ENCODE peak calls at places on chromosomes 11 and 22, in nine cellular contexts. L is colonic mucosa; V is HCT116; Z is left lung; U is left ventricle myocardium inferior; G is thyroid gland; Y is caudate nucleus; F is A549; R is CD4-positive, alpha-beta T cell. W is an unnamed sample.

GRCh38 chr11:115222218-115222862 is 281.9 kb downstream of the CADM1 start:
- DNase-seq in L (no peak), V (no peak), Z (no peak), U (no peak), G (no peak), Y (no peak), F (peak; percentile 86), R (no peak), W (no peak)

GRCh38 chr22:33362702-33363101 is 304.5 kb upstream of the SYN3 start:
- DNase-seq in L (no peak), V (no peak), Z (no peak), U (no peak), G (no peak), Y (no peak), F (no peak), R (no peak), W (no peak)

GRCh38 chr11:58334708-58335107 is 24.2 kb downstream of the OR5B17 start:
- DNase-seq in L (no peak), V (peak; percentile 31), Z (no peak), U (no peak), G (no peak), Y (no peak), F (peak; percentile 2), R (no peak), W (no peak)

GRCh38 chr11:102727890-102728289 is 3.1 kb upstream of the MMP8 start:
- DNase-seq in L (no peak), V (no peak), Z (no peak), U (no peak), G (no peak), Y (no peak), F (no peak), R (no peak), W (no peak)

GRCh38 chr11:121134758-121135312 is 33.8 kb downstream of the TECTA start:
- DNase-seq in L (no peak), V (no peak), Z (no peak), U (peak; percentile 34), G (peak; percentile 29), Y (no peak), F (no peak), R (no peak), W (no peak)

GRCh38 chr11:116930177-116930576 is 92.8 kb upstream of the APOA1 start:
- DNase-seq in L (peak; percentile 26), V (no peak), Z (no peak), U (no peak), G (peak; percentile 20), Y (no peak), F (no peak), R (peak; percentile 25), W (no peak)

GRCh38 chr11:2914475-2915195 is 14.6 kb downstream of the PHLDA2 start:
- DNase-seq in L (no peak), V (no peak), Z (peak; percentile 85), U (peak; percentile 76), G (peak; percentile 91), Y (no peak), F (no peak), R (no peak), W (no peak)

GRCh38 chr22:39546889-39547586 is 14.5 kb upstream of the RPS19BP1 start:
- DNase-seq in L (no peak), V (no peak), Z (no peak), U (no peak), G (peak; percentile 90), Y (no peak), F (no peak), R (no peak), W (no peak)

GRCh38 chr11:13111813-13112130 is 102.7 kb downstream of the RASSF10 start:
- DNase-seq in L (no peak), V (no peak), Z (no peak), U (no peak), G (no peak), Y (no peak), F (no peak), R (no peak), W (no peak)

GRCh38 chr11:13110145-13110544 is 101.0 kb downstream of the RASSF10 start:
- DNase-seq in L (no peak), V (no peak), Z (no peak), U (no peak), G (no peak), Y (no peak), F (no peak), R (no peak), W (no peak)

GRCh38 chr11:13108416-13108815 is 99.3 kb downstream of the RASSF10 start:
- DNase-seq in L (no peak), V (no peak), Z (no peak), U (no peak), G (no peak), Y (no peak), F (no peak), R (no peak), W (no peak)

GRCh38 chr11:13109616-13110015 is 100.5 kb downstream of the RASSF10 start:
- DNase-seq in L (no peak), V (no peak), Z (no peak), U (no peak), G (no peak), Y (no peak), F (no peak), R (no peak), W (no peak)

GRCh38 chr11:13110929-13111812 is 102.1 kb downstream of the RASSF10 start:
- DNase-seq in L (no peak), V (no peak), Z (no peak), U (peak; percentile 15), G (no peak), Y (no peak), F (peak; percentile 64), R (no peak), W (no peak)
- H3K27ac ChIP-seq in L (no peak overlapping the region), V (no peak overlapping the region), Z (no peak overlapping the region), U (peak overlapping the region; percentile 12), G (no peak overlapping the region), Y (no peak overlapping the region), F (peak overlapping the region; percentile 76), R (no peak overlapping the region), W (no peak overlapping the region)

DNA sequence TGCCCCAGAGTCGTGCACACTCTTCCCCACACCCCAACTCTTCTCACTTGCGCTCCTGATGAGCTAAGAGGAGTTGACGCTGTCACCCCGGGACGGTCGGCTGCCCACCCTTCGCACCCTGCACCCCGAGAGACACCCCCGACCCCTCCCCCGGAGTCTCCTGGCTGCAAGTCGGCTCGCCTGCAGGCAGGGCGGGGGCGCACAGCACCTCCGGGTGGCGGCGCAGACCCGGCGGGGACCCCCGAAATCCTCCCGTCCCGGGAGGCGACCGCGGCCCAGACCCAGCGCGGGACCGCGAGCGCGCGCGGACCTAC is 366 bp downstream of the RAB3IL1 start:
- DNase-seq in L (peak; percentile 17), V (no peak), Z (no peak), U (no peak), G (no peak), Y (no peak), F (no peak), R (no peak), W (no peak)
- H3K27ac ChIP-seq in L (peak overlapping the region; percentile 12), V (peak overlapping the region; percentile 33), Z (peak overlapping the region; percentile 48), U (peak overlapping the region; percentile 94), G (peak overlapping the region; percentile 77), Y (no peak overlapping the region), F (peak overlapping the region; percentile 94), R (no peak overlapping the region), W (peak overlapping the region; percentile 59)

GRCh38 chr11:26030419-26030818 is 301.5 kb upstream of the ANO3 start:
- DNase-seq in L (no peak), V (no peak), Z (no peak), U (no peak), G (no peak), Y (no peak), F (no peak), R (no peak), W (no peak)

GRCh38 chr11:26027887-26028286 is 304.0 kb upstream of the ANO3 start:
- DNase-seq in L (no peak), V (no peak), Z (no peak), U (no peak), G (no peak), Y (no peak), F (no peak), R (no peak), W (no peak)

GRCh38 chr11:26025680-26026079 is 306.2 kb upstream of the ANO3 start:
- DNase-seq in L (no peak), V (no peak), Z (no peak), U (no peak), G (no peak), Y (no peak), F (no peak), R (no peak), W (no peak)

DNA sequence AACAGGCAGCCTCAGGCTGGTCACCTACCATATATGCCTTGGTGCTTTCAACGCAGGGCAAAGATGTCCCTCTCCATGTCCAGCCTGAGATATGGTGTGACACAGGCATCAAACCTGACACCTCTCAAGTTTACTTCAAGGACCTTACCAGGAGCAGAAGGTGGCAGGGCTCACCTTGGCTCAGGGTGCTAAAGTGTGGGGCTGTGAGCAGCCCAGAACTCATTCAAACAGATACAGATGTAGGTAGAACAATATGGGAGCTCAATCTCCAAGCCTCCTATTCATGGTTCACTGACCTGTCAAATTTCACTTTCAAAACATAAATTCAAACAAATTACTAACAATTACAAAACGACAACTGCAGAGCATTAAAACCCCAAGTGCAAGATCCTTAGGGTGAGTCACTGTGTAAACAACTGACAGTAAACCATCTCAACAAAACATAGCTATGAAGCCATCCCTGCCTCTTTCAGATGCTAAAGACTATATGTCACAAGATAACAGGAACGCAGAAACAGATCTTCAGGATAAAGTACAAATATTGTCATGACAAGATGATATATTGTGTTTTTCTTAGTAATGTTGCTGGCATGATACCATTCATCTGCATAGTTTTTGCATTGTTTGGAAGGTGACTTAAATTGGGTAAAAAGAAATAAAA is 303.5 kb upstream of the ANO3 start:
- DNase-seq in L (no peak), V (no peak), Z (no peak), U (no peak), G (no peak), Y (no peak), F (peak; percentile 12), R (no peak), W (no peak)
- H3K27ac ChIP-seq in L (no peak overlapping the region), V (no peak overlapping the region), Z (no peak overlapping the region), U (no peak overlapping the region), G (no peak overlapping the region), Y (no peak overlapping the region), F (no peak overlapping the region), R (no peak overlapping the region), W (no peak overlapping the region)

GRCh38 chr11:62601114-62601363 is 626 bp downstream of the MTA2 start:
- DNase-seq in L (peak; percentile 54), V (no peak), Z (no peak), U (peak; percentile 62), G (peak; percentile 64), Y (no peak), F (no peak), R (peak; percentile 47), W (peak; percentile 49)

GRCh38 chr11:62603072-62603408 is 1.4 kb upstream of the MTA2 start:
- DNase-seq in L (peak; percentile 56), V (no peak), Z (no peak), U (no peak), G (no peak), Y (no peak), F (no peak), R (no peak), W (no peak)

GRCh38 chr11:62602141-62603071 is 741 bp upstream of the MTA2 start:
- DNase-seq in L (peak; percentile 80), V (no peak), Z (peak; percentile 87), U (peak; percentile 74), G (peak; percentile 66), Y (no peak), F (peak; percentile 37), R (peak; percentile 37), W (peak; percentile 82)

GRCh38 chr11:62600367-62601113 is 1.1 kb downstream of the MTA2 start:
- DNase-seq in L (no peak), V (no peak), Z (no peak), U (no peak), G (no peak), Y (no peak), F (no peak), R (no peak), W (no peak)

GRCh38 chr11:62601364-62602140 is at the start of gene MTA2:
- DNase-seq in L (peak; percentile 97), V (peak; percentile 95), Z (peak; percentile 98), U (peak; percentile 95), G (peak; percentile 99), Y (peak; percentile 93), F (peak; percentile 98), R (peak; percentile 98), W (peak; percentile 94)
- H3K27ac ChIP-seq in L (peak within 1 kb of the TSS; percentile 99), V (peak within 1 kb of the TSS; percentile 99), Z (peak within 1 kb of the TSS; percentile 96), U (peak within 1 kb of the TSS; percentile 95), G (peak within 1 kb of the TSS; percentile 82), Y (peak within 1 kb of the TSS; percentile 96), F (peak within 1 kb of the TSS; percentile 98), R (peak within 1 kb of the TSS; percentile 94), W (peak within 1 kb of the TSS; percentile 94)